ENCODE peak calls at places on chromosomes 1 and 21, in six cellular contexts. L is left ventricle myocardium superior, R is NCI-H226, O is AG10803, Q is neural crest cell, S is activated T-cell treated with anti-CD3 and anti-CD28 coated beads for 24 hours. N is an unnamed sample.

GRCh38 chr1:22454476-22455056 is 2.9 kb downstream of the ZBTB40 start:
- DNase-seq in O (no peak), S (no peak), R (no peak), Q (no peak), L (no peak), N (no peak)

GRCh38 chr21:40487406-40487805 is 359.6 kb downstream of the DSCAM start:
- DNase-seq in O (no peak), Q (no peak), S (no peak), L (no peak), R (no peak), N (no peak)

GRCh38 chr1:172893146-172893841 is 157.4 kb downstream of the TNFSF18 start:
- DNase-seq in Q (no peak), O (no peak), R (peak), L (peak), S (no peak), N (peak)

GRCh38 chr21:35036521-35037383 is 12.3 kb downstream of the RUNX1 start:
- DNase-seq in L (no peak), S (no peak), Q (no peak), R (no peak), O (no peak), N (no peak)

GRCh38 chr21:15894596-15894995 is 164.8 kb downstream of the USP25 start:
- DNase-seq in O (peak), L (no peak), S (no peak), R (no peak), Q (no peak), N (peak)

GRCh38 chr1:53459321-53460175 is at the start of gene DMRTB1:
- DNase-seq in Q (no peak), O (no peak), L (no peak), R (no peak), S (no peak), N (no peak)

GRCh38 chr1:159009704-159010361 is at the start of gene IFI16:
- DNase-seq in O (peak), S (peak), Q (no peak), L (no peak), R (peak), N (peak)

GRCh38 chr1:91755888-91756287 is 130.1 kb downstream of the TGFBR3 start:
- DNase-seq in R (no peak), O (no peak), S (no peak), L (no peak), Q (no peak), N (no peak)

GRCh38 chr1:159247266-159247665 is 42.6 kb downstream of the ACKR1 start:
- DNase-seq in Q (no peak), L (no peak), O (no peak), S (no peak), R (no peak), N (no peak)